ENCODE peak calls at places on chromosomes 2 and 18, in four cellular contexts. One of them, this sample, is unnamed. For H3K27me3, the result is how much of the 10 kb centered on the place peaks cover.

GRCh38 chr2:193868833-193869232 is 1674.1 kb upstream of the TMEFF2 start:
- DNase-seq in CD8-positive, alpha-beta T cell: no peak
- DNase-seq in mammary epithelial cell: peak
- DNase-seq in osteoblast: no peak
- DNase-seq in this sample: no peak

GRCh38 chr2:225008179-225008829 is 34.0 kb downstream of the DOCK10 start:
- DNase-seq in osteoblast: no peak
- DNase-seq in mammary epithelial cell: no peak
- DNase-seq in CD8-positive, alpha-beta T cell: no peak
- DNase-seq in this sample: no peak

GRCh38 chr18:59060540-59060939 is 79.1 kb upstream of the SEC11C start:
- DNase-seq in osteoblast: no peak
- DNase-seq in CD8-positive, alpha-beta T cell: no peak
- DNase-seq in mammary epithelial cell: no peak
- DNase-seq in this sample: no peak

GRCh38 chr2:230932556-230933511 is 7.8 kb upstream of the GPR55 start:
- DNase-seq in CD8-positive, alpha-beta T cell: no peak
- DNase-seq in mammary epithelial cell: peak
- DNase-seq in osteoblast: peak
- DNase-seq in this sample: no peak

GRCh38 chr2:207983654-207984053 is 41.7 kb downstream of the PLEKHM3 start:
- DNase-seq in mammary epithelial cell: no peak
- DNase-seq in CD8-positive, alpha-beta T cell: no peak
- DNase-seq in osteoblast: no peak
- DNase-seq in this sample: no peak

GRCh38 chr2:30436859-30437435 is 10.1 kb upstream of the LCLAT1 start:
- DNase-seq in mammary epithelial cell: no peak
- DNase-seq in osteoblast: no peak
- DNase-seq in CD8-positive, alpha-beta T cell: no peak
- DNase-seq in this sample: no peak

GRCh38 chr2:113784823-113785744 is 28.6 kb upstream of the SLC35F5 start:
- DNase-seq in mammary epithelial cell: no peak
- DNase-seq in osteoblast: no peak
- DNase-seq in CD8-positive, alpha-beta T cell: no peak
- DNase-seq in this sample: no peak

GRCh38 chr2:73260338-73260984 is 23.8 kb downstream of the FBXO41 start:
- DNase-seq in CD8-positive, alpha-beta T cell: no peak
- DNase-seq in mammary epithelial cell: peak
- DNase-seq in osteoblast: peak
- DNase-seq in this sample: no peak

GRCh38 chr2:28449489-28450395 is 46.1 kb upstream of the PLB1 start:
- DNase-seq in CD8-positive, alpha-beta T cell: peak
- DNase-seq in osteoblast: peak
- DNase-seq in mammary epithelial cell: peak
- DNase-seq in this sample: no peak

GRCh38 chr2:74548919-74549684 is 4.6 kb downstream of the LOXL3 start:
- DNase-seq in mammary epithelial cell: peak
- DNase-seq in CD8-positive, alpha-beta T cell: no peak
- DNase-seq in osteoblast: peak
- DNase-seq in this sample: no peak

GRCh38 chr18:75531212-75531850 is 103.8 kb upstream of the SMIM21 start:
- DNase-seq in osteoblast: no peak
- DNase-seq in mammary epithelial cell: no peak
- DNase-seq in CD8-positive, alpha-beta T cell: no peak
- DNase-seq in this sample: no peak

GRCh38 chr18:7147399-7147798 is 29.8 kb upstream of the LAMA1 start:
- DNase-seq in CD8-positive, alpha-beta T cell: no peak
- DNase-seq in mammary epithelial cell: no peak
- DNase-seq in osteoblast: no peak
- DNase-seq in this sample: no peak

GRCh38 chr2:43123056-43123455 is 103.3 kb downstream of the ZFP36L2 start:
- DNase-seq in mammary epithelial cell: no peak
- DNase-seq in osteoblast: no peak
- DNase-seq in CD8-positive, alpha-beta T cell: no peak
- DNase-seq in this sample: no peak

GRCh38 chr2:24471662-24472061 is 19.4 kb upstream of the NCOA1 start:
- DNase-seq in mammary epithelial cell: no peak
- DNase-seq in CD8-positive, alpha-beta T cell: no peak
- DNase-seq in osteoblast: no peak
- DNase-seq in this sample: no peak

GRCh38 chr2:100275200-100275589 is 47.1 kb downstream of the LONRF2 start:
- DNase-seq in mammary epithelial cell: no peak
- DNase-seq in osteoblast: no peak
- DNase-seq in CD8-positive, alpha-beta T cell: no peak
- DNase-seq in this sample: no peak

GRCh38 chr2:112779598-112779997 is 4.7 kb downstream of the IL1A start:
- DNase-seq in mammary epithelial cell: no peak
- DNase-seq in CD8-positive, alpha-beta T cell: no peak
- DNase-seq in osteoblast: no peak
- DNase-seq in this sample: no peak

GRCh38 chr2:169105433-169105832 is 36.1 kb downstream of the DHRS9 start:
- DNase-seq in osteoblast: no peak
- DNase-seq in mammary epithelial cell: no peak
- DNase-seq in CD8-positive, alpha-beta T cell: no peak
- DNase-seq in this sample: no peak

GRCh38 chr2:112646791-112647720 is 1.3 kb downstream of the SLC20A1 start:
- DNase-seq in mammary epithelial cell: no peak
- DNase-seq in CD8-positive, alpha-beta T cell: no peak
- DNase-seq in osteoblast: peak
- DNase-seq in this sample: no peak

GRCh38 chr2:163649080-163649479 is 86.7 kb downstream of the FIGN start:
- DNase-seq in osteoblast: no peak
- DNase-seq in CD8-positive, alpha-beta T cell: no peak
- DNase-seq in mammary epithelial cell: no peak
- DNase-seq in this sample: no peak

GRCh38 chr2:68230246-68231060 is 21.9 kb downstream of the PPP3R1 start:
- DNase-seq in mammary epithelial cell: no peak
- DNase-seq in osteoblast: no peak
- DNase-seq in CD8-positive, alpha-beta T cell: no peak
- DNase-seq in this sample: no peak

GRCh38 chr2:74472086-74472944 is at the start of gene MRPL53:
- DNase-seq in osteoblast: peak
- DNase-seq in mammary epithelial cell: peak
- DNase-seq in CD8-positive, alpha-beta T cell: peak
- DNase-seq in this sample: peak

GRCh38 chr2:126933707-126934106 is 35.0 kb downstream of the TEX51 start:
- DNase-seq in mammary epithelial cell: no peak
- DNase-seq in CD8-positive, alpha-beta T cell: no peak
- DNase-seq in osteoblast: no peak
- DNase-seq in this sample: no peak

GRCh38 chr18:41395695-41396094 is 559.3 kb upstream of the PIK3C3 start:
- DNase-seq in osteoblast: no peak
- DNase-seq in mammary epithelial cell: peak
- DNase-seq in CD8-positive, alpha-beta T cell: no peak
- DNase-seq in this sample: no peak

GRCh38 chr2:25215948-25216679 is 47.7 kb upstream of the POMC start:
- DNase-seq in osteoblast: peak
- DNase-seq in mammary epithelial cell: no peak
- DNase-seq in CD8-positive, alpha-beta T cell: peak
- DNase-seq in this sample: peak

GRCh38 chr2:234588054-234588430 is 91.2 kb upstream of the ARL4C start:
- DNase-seq in mammary epithelial cell: no peak
- DNase-seq in CD8-positive, alpha-beta T cell: no peak
- DNase-seq in osteoblast: no peak
- DNase-seq in this sample: no peak

GRCh38 chr2:231928481-231928880 is 2.3 kb upstream of the NPPC start:
- DNase-seq in osteoblast: peak
- DNase-seq in CD8-positive, alpha-beta T cell: no peak
- DNase-seq in mammary epithelial cell: no peak
- DNase-seq in this sample: no peak

GRCh38 chr2:136233315-136233714 is 115.4 kb upstream of the CXCR4 start:
- DNase-seq in mammary epithelial cell: no peak
- DNase-seq in osteoblast: no peak
- DNase-seq in CD8-positive, alpha-beta T cell: no peak
- DNase-seq in this sample: no peak

GRCh38 chr2:199868431-199869226 is 17.6 kb upstream of the FTCDNL1 start:
- DNase-seq in mammary epithelial cell: no peak
- DNase-seq in CD8-positive, alpha-beta T cell: no peak
- DNase-seq in osteoblast: no peak
- DNase-seq in this sample: no peak

GRCh38 chr2:42859006-42859552 is 66.7 kb upstream of the HAAO start:
- DNase-seq in mammary epithelial cell: peak
- DNase-seq in osteoblast: peak
- DNase-seq in CD8-positive, alpha-beta T cell: peak
- DNase-seq in this sample: peak

GRCh38 chr2:119772767-119773166 is 13.0 kb downstream of the PTPN4 start:
- DNase-seq in CD8-positive, alpha-beta T cell: no peak
- DNase-seq in osteoblast: no peak
- DNase-seq in mammary epithelial cell: no peak
- DNase-seq in this sample: no peak

GRCh38 chr18:30177056-30177455 is 865.5 kb downstream of the DSC3 start:
- DNase-seq in CD8-positive, alpha-beta T cell: no peak
- DNase-seq in mammary epithelial cell: peak
- DNase-seq in osteoblast: no peak
- DNase-seq in this sample: no peak

GRCh38 chr2:10202136-10202535 is 79.6 kb downstream of the RRM2 start:
- DNase-seq in CD8-positive, alpha-beta T cell: no peak
- DNase-seq in mammary epithelial cell: no peak
- DNase-seq in osteoblast: no peak
- DNase-seq in this sample: no peak

GRCh38 chr2:128451636-128452411 is 133.2 kb upstream of the HS6ST1 start:
- DNase-seq in CD8-positive, alpha-beta T cell: no peak
- DNase-seq in mammary epithelial cell: no peak
- DNase-seq in osteoblast: peak
- DNase-seq in this sample: no peak

GRCh38 chr2:236592821-236593220 is 23.2 kb downstream of the ACKR3 start:
- DNase-seq in mammary epithelial cell: no peak
- DNase-seq in osteoblast: no peak
- DNase-seq in CD8-positive, alpha-beta T cell: no peak
- DNase-seq in this sample: no peak

GRCh38 chr18:48238206-48238605 is 171.0 kb downstream of the ZBTB7C start:
- DNase-seq in CD8-positive, alpha-beta T cell: no peak
- DNase-seq in mammary epithelial cell: peak
- DNase-seq in osteoblast: no peak
- DNase-seq in this sample: no peak

DNA sequence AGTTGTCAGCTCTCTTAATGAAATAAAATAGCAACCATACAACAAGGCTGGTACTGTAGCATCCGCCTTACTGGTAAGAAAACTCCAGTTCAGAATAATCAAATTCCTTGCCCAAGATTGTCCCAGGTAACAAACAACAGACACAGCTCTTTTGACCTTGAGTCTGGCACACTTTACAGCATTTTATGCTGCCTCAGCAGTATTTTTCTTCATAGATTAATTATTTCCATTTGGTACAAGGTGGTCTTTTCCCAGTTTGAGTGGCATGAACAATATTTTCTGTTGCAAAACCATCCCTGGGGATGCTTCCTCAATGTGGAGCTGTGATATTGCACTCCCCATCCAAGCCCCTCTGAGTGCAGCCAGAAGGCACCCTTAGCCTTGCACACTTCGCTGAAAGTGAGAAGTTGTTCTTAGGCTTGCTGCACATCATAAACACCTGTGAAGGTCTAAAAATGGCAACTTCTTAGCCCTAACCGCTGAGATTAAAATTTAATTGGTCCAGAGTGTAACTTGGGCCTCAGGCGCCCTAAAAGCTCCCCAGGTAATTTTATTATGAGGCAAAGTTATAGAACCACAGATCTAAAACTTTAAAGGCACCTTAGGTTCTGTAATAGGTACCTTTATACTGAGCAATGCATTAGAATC is 523.3 kb downstream of the CMPK2 start:
- DNase-seq in mammary epithelial cell: no peak
- DNase-seq in CD8-positive, alpha-beta T cell: no peak
- DNase-seq in osteoblast: no peak
- DNase-seq in this sample: no peak
- H3K27me3 ChIP-seq in mammary epithelial cell: under half
- H3K27me3 ChIP-seq in CD8-positive, alpha-beta T cell: under half
- H3K27me3 ChIP-seq in osteoblast: under half
- H3K27me3 ChIP-seq in this sample: under half

DNA sequence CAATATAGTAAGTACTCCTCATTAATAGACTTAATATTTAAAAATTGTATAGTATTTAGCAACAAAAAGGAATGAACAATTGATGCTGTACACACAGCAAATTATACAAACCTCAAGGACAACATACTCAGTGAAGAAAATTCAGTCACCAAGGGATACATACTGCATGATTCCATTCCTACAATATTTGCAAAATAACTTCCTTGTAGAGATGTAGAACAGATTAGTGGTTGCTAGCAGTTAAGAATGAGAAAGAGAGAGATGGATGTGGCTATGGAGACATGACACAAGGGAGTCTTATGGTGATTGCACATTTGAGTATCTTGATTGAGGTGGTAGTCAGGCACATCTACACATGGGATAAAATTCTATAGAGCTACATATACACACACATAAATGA is 26.0 kb downstream of the COL3A1 start:
- DNase-seq in osteoblast: no peak
- DNase-seq in mammary epithelial cell: no peak
- DNase-seq in CD8-positive, alpha-beta T cell: no peak
- DNase-seq in this sample: no peak
- H3K27me3 ChIP-seq in osteoblast: under half
- H3K27me3 ChIP-seq in mammary epithelial cell: under half
- H3K27me3 ChIP-seq in CD8-positive, alpha-beta T cell: under half
- H3K27me3 ChIP-seq in this sample: under half

GRCh38 chr2:153354406-153354805 is 124.2 kb downstream of the RPRM start:
- DNase-seq in CD8-positive, alpha-beta T cell: no peak
- DNase-seq in mammary epithelial cell: peak
- DNase-seq in osteoblast: no peak
- DNase-seq in this sample: no peak
- H3K27me3 ChIP-seq in CD8-positive, alpha-beta T cell: under half
- H3K27me3 ChIP-seq in mammary epithelial cell: under half
- H3K27me3 ChIP-seq in osteoblast: under half
- H3K27me3 ChIP-seq in this sample: under half

GRCh38 chr2:239979243-239980023 is 45.7 kb downstream of the NDUFA10 start:
- DNase-seq in osteoblast: no peak
- DNase-seq in CD8-positive, alpha-beta T cell: no peak
- DNase-seq in mammary epithelial cell: no peak
- DNase-seq in this sample: peak

GRCh38 chr2:239985356-239985755 is 39.8 kb downstream of the NDUFA10 start:
- DNase-seq in CD8-positive, alpha-beta T cell: no peak
- DNase-seq in mammary epithelial cell: no peak
- DNase-seq in osteoblast: no peak
- DNase-seq in this sample: no peak

GRCh38 chr2:239984431-239985194 is 40.5 kb downstream of the NDUFA10 start:
- DNase-seq in CD8-positive, alpha-beta T cell: no peak
- DNase-seq in mammary epithelial cell: no peak
- DNase-seq in osteoblast: no peak
- DNase-seq in this sample: no peak

GRCh38 chr2:239978381-239978780 is 46.8 kb downstream of the NDUFA10 start:
- DNase-seq in CD8-positive, alpha-beta T cell: no peak
- DNase-seq in mammary epithelial cell: peak
- DNase-seq in osteoblast: peak
- DNase-seq in this sample: no peak

GRCh38 chr2:239983004-239983778 is 42.0 kb downstream of the NDUFA10 start:
- DNase-seq in mammary epithelial cell: no peak
- DNase-seq in osteoblast: no peak
- DNase-seq in CD8-positive, alpha-beta T cell: no peak
- DNase-seq in this sample: no peak
- H3K27me3 ChIP-seq in mammary epithelial cell: under half
- H3K27me3 ChIP-seq in osteoblast: under half
- H3K27me3 ChIP-seq in CD8-positive, alpha-beta T cell: under half
- H3K27me3 ChIP-seq in this sample: under half

This sample was measured in iPS DF 6.9.